ENCODE peak calls at places on chromosomes 12 and 14, in six cellular contexts. One of them, this sample, is unnamed. For H3K36me3, the result is how much of the 10 kb centered on the place peaks cover.

GRCh38 chr12:93390565-93391297 is 13.0 kb downstream of the NUDT4 start:
- DNase-seq in sigmoid colon: no peak
- DNase-seq in SJCRH30: no peak
- DNase-seq in CD8-positive, alpha-beta T cell: no peak
- DNase-seq in ascending aorta: no peak
- DNase-seq in H7: no peak
- DNase-seq in this sample: no peak

GRCh38 chr14:69612014-69612758 is 790 bp downstream of the SUSD6 start:
- DNase-seq in ascending aorta: no peak
- DNase-seq in SJCRH30: no peak
- DNase-seq in H7: peak
- DNase-seq in sigmoid colon: no peak
- DNase-seq in CD8-positive, alpha-beta T cell: peak
- DNase-seq in this sample: peak

GRCh38 chr12:32448581-32448980 is 49.2 kb downstream of the FGD4 start:
- DNase-seq in SJCRH30: no peak
- DNase-seq in CD8-positive, alpha-beta T cell: no peak
- DNase-seq in ascending aorta: no peak
- DNase-seq in sigmoid colon: no peak
- DNase-seq in H7: no peak
- DNase-seq in this sample: no peak

GRCh38 chr14:98262566-98262965 is 1009.4 kb downstream of the BCL11B start:
- DNase-seq in H7: no peak
- DNase-seq in SJCRH30: no peak
- DNase-seq in CD8-positive, alpha-beta T cell: no peak
- DNase-seq in sigmoid colon: no peak
- DNase-seq in ascending aorta: no peak
- DNase-seq in this sample: no peak

GRCh38 chr12:102067574-102068258 is 5.9 kb upstream of the WASHC3 start:
- DNase-seq in H7: no peak
- DNase-seq in CD8-positive, alpha-beta T cell: no peak
- DNase-seq in SJCRH30: no peak
- DNase-seq in sigmoid colon: no peak
- DNase-seq in ascending aorta: no peak
- DNase-seq in this sample: no peak

GRCh38 chr14:24331731-24332093 is 3.2 kb downstream of the ADCY4 start:
- DNase-seq in CD8-positive, alpha-beta T cell: no peak
- DNase-seq in H7: peak
- DNase-seq in sigmoid colon: no peak
- DNase-seq in SJCRH30: no peak
- DNase-seq in ascending aorta: no peak
- DNase-seq in this sample: no peak

GRCh38 chr14:22520235-22520634 is 68.8 kb downstream of the DAD1 start:
- DNase-seq in CD8-positive, alpha-beta T cell: no peak
- DNase-seq in sigmoid colon: no peak
- DNase-seq in H7: no peak
- DNase-seq in SJCRH30: no peak
- DNase-seq in ascending aorta: no peak
- DNase-seq in this sample: no peak

GRCh38 chr14:92780444-92780843 is 13.7 kb upstream of the GOLGA5 start:
- DNase-seq in sigmoid colon: no peak
- DNase-seq in ascending aorta: no peak
- DNase-seq in SJCRH30: no peak
- DNase-seq in H7: no peak
- DNase-seq in CD8-positive, alpha-beta T cell: no peak
- DNase-seq in this sample: no peak

GRCh38 chr12:40105515-40106201 is at the start of gene SLC2A13:
- DNase-seq in CD8-positive, alpha-beta T cell: peak
- DNase-seq in H7: peak
- DNase-seq in ascending aorta: no peak
- DNase-seq in sigmoid colon: peak
- DNase-seq in SJCRH30: peak
- DNase-seq in this sample: peak

DNA sequence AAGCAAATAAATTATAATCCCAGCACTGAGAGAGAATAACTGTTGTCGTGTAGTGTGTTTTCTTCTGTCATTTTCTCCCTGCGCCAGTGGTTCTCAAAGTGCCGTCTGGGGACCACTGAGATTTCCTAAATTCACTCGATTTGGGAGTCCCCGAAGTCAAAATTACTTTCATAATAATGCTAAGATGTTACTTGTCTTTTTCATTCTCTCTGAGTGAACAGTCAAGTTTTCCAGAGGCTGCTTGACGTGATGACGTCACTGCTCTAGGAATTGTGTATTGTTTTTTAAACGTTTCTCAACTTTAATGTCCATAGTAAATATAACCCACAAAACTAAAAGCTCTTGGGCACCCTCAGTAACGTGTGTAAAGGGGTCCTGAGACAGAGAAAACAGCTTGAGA is 796 bp upstream of the POP5 start:
- DNase-seq in sigmoid colon: no peak
- DNase-seq in ascending aorta: no peak
- DNase-seq in H7: no peak
- DNase-seq in SJCRH30: no peak
- DNase-seq in CD8-positive, alpha-beta T cell: no peak
- DNase-seq in this sample: no peak
- H3K4me3 ChIP-seq in sigmoid colon: peak
- H3K4me3 ChIP-seq in ascending aorta: peak
- H3K4me3 ChIP-seq in H7: no peak
- H3K4me3 ChIP-seq in SJCRH30: peak
- H3K4me3 ChIP-seq in CD8-positive, alpha-beta T cell: peak
- H3K4me3 ChIP-seq in this sample: peak

GRCh38 chr12:48696626-48697025 is 14.6 kb upstream of the KANSL2 start:
- DNase-seq in H7: no peak
- DNase-seq in CD8-positive, alpha-beta T cell: no peak
- DNase-seq in SJCRH30: no peak
- DNase-seq in ascending aorta: no peak
- DNase-seq in sigmoid colon: no peak
- DNase-seq in this sample: no peak
- H3K36me3 ChIP-seq in H7: under half
- H3K36me3 ChIP-seq in CD8-positive, alpha-beta T cell: under half
- H3K36me3 ChIP-seq in SJCRH30: half or more
- H3K36me3 ChIP-seq in ascending aorta: half or more
- H3K36me3 ChIP-seq in sigmoid colon: half or more
- H3K36me3 ChIP-seq in this sample: under half

GRCh38 chr14:73786632-73786941 is 65.0 kb upstream of the PTGR2 start:
- DNase-seq in H7: no peak
- DNase-seq in SJCRH30: no peak
- DNase-seq in sigmoid colon: peak
- DNase-seq in CD8-positive, alpha-beta T cell: no peak
- DNase-seq in ascending aorta: no peak
- DNase-seq in this sample: peak
- H3K4me3 ChIP-seq in H7: peak
- H3K4me3 ChIP-seq in SJCRH30: peak
- H3K4me3 ChIP-seq in sigmoid colon: peak
- H3K4me3 ChIP-seq in CD8-positive, alpha-beta T cell: peak
- H3K4me3 ChIP-seq in ascending aorta: peak
- H3K4me3 ChIP-seq in this sample: peak

GRCh38 chr12:48924617-48925217 is 575 bp downstream of the FKBP11 start:
- DNase-seq in CD8-positive, alpha-beta T cell: peak
- DNase-seq in sigmoid colon: peak
- DNase-seq in SJCRH30: no peak
- DNase-seq in ascending aorta: no peak
- DNase-seq in H7: peak
- DNase-seq in this sample: peak
- H3K36me3 ChIP-seq in CD8-positive, alpha-beta T cell: under half
- H3K36me3 ChIP-seq in sigmoid colon: under half
- H3K36me3 ChIP-seq in SJCRH30: under half
- H3K36me3 ChIP-seq in ascending aorta: under half
- H3K36me3 ChIP-seq in H7: under half
- H3K36me3 ChIP-seq in this sample: under half

DNA sequence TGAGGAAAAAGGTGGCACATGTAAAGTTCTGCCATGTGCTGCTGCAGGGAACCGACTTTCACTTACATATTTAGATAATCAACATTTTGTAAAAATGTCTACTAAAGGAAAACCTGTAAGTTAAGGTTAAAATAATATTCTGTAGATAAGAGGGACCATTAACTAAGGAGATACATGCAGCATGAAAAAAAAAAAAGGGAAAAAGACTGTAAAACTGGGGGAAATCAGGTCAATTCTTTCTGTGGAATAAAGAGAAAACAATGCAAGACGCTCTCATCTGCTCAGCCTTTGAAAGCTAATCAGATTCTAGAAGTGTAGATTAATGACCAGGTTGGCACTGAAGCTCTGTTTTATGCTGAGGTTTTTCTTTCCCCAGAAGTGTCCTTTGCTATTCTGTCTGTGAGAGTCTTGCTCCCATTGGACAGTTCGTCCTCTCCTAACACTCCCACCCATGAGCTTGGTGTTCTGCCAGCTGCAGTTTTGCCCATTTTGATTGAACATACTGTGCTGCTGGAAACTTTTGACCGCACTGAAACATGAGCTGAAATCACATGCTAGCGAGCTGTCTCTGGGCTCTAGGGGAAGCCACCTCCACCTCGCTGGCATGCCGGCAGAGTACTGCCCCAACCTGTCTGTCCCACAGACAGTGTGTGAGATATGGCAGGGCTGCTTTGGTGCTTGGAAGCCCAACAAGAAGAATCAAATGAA is 39.7 kb downstream of the PPTC7 start:
- DNase-seq in ascending aorta: peak
- DNase-seq in sigmoid colon: peak
- DNase-seq in SJCRH30: peak
- DNase-seq in CD8-positive, alpha-beta T cell: no peak
- DNase-seq in H7: no peak
- DNase-seq in this sample: peak
- H3K4me3 ChIP-seq in ascending aorta: no peak
- H3K4me3 ChIP-seq in sigmoid colon: no peak
- H3K4me3 ChIP-seq in SJCRH30: no peak
- H3K4me3 ChIP-seq in CD8-positive, alpha-beta T cell: no peak
- H3K4me3 ChIP-seq in H7: no peak
- H3K4me3 ChIP-seq in this sample: no peak

GRCh38 chr14:20732950-20733650 is 12.6 kb upstream of the EDDM3A start:
- DNase-seq in H7: no peak
- DNase-seq in CD8-positive, alpha-beta T cell: no peak
- DNase-seq in SJCRH30: no peak
- DNase-seq in sigmoid colon: no peak
- DNase-seq in ascending aorta: no peak
- DNase-seq in this sample: no peak
- H3K36me3 ChIP-seq in H7: under half
- H3K36me3 ChIP-seq in CD8-positive, alpha-beta T cell: under half
- H3K36me3 ChIP-seq in SJCRH30: under half
- H3K36me3 ChIP-seq in sigmoid colon: under half
- H3K36me3 ChIP-seq in ascending aorta: under half
- H3K36me3 ChIP-seq in this sample: under half

DNA sequence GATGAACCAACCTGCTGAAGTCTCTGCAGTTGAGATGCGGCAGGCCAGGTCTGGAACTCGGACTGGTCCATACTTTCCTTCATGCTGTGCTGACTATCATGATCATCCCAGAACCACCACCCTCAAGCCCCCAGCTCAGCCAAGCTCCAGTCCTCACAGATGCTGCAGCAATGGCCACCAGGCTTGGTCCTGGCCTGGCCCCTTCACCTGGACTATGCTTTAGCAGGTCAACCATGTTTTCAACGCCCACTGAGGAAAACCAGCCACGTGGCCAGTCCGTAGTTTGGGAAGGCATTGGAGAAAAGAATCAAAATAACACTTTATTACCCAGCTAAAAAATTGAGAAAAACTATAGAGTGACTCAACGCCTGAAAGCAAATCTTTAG is 1.4 kb downstream of the GPR68 start:
- DNase-seq in CD8-positive, alpha-beta T cell: no peak
- DNase-seq in SJCRH30: no peak
- DNase-seq in ascending aorta: no peak
- DNase-seq in H7: no peak
- DNase-seq in sigmoid colon: no peak
- DNase-seq in this sample: no peak
- H3K4me3 ChIP-seq in CD8-positive, alpha-beta T cell: peak
- H3K4me3 ChIP-seq in SJCRH30: no peak
- H3K4me3 ChIP-seq in ascending aorta: no peak
- H3K4me3 ChIP-seq in H7: no peak
- H3K4me3 ChIP-seq in sigmoid colon: no peak
- H3K4me3 ChIP-seq in this sample: no peak

GRCh38 chr14:50796391-50796790 is 34.6 kb downstream of the NIN start:
- DNase-seq in sigmoid colon: no peak
- DNase-seq in H7: no peak
- DNase-seq in CD8-positive, alpha-beta T cell: no peak
- DNase-seq in SJCRH30: no peak
- DNase-seq in ascending aorta: no peak
- DNase-seq in this sample: no peak
- H3K36me3 ChIP-seq in sigmoid colon: under half
- H3K36me3 ChIP-seq in H7: under half
- H3K36me3 ChIP-seq in CD8-positive, alpha-beta T cell: under half
- H3K36me3 ChIP-seq in SJCRH30: under half
- H3K36me3 ChIP-seq in ascending aorta: under half
- H3K36me3 ChIP-seq in this sample: under half